ENCODE peak calls at places on chromosomes 2 and 18, in seven cellular contexts. B is adrenal gland, Q is tibial nerve, I is breast epithelium, S is A549, P is ovary, D is transverse colon. V is an unnamed sample.

GRCh38 chr2:111617804-111618576 is 266.0 kb downstream of the ANAPC1 start:
- DNase-seq in I (peak; percentile 18), P (no peak), D (no peak), B (peak; percentile 45), S (no peak), Q (peak; percentile 36), V (no peak)

GRCh38 chr2:239159476-239159911 is 241.3 kb downstream of the HDAC4 start:
- DNase-seq in S (no peak), B (no peak), D (peak; percentile 0), P (no peak), I (no peak), Q (no peak), V (no peak)

GRCh38 chr18:2420367-2420766 is 150.9 kb downstream of the METTL4 start:
- DNase-seq in S (no peak), B (no peak), I (no peak), Q (no peak), D (no peak), P (no peak), V (no peak)

GRCh38 chr18:63410792-63411191 is 11.5 kb downstream of the VPS4B start:
- DNase-seq in Q (no peak), S (no peak), D (no peak), I (no peak), B (no peak), P (no peak), V (no peak)

GRCh38 chr2:120818441-120818920 is 82.8 kb downstream of the GLI2 start:
- DNase-seq in Q (no peak), I (no peak), D (peak; percentile 53), B (peak; percentile 81), S (peak; percentile 31), P (peak; percentile 85), V (no peak)

GRCh38 chr2:137729305-137729704 is 235.0 kb upstream of the HNMT start:
- DNase-seq in P (no peak), Q (no peak), B (no peak), S (no peak), D (no peak), I (no peak), V (no peak)

GRCh38 chr2:30503007-30503691 is 56.1 kb downstream of the LCLAT1 start:
- DNase-seq in D (no peak), Q (no peak), S (no peak), P (no peak), B (no peak), I (no peak), V (no peak)

GRCh38 chr2:23791030-23791429 is 135.9 kb downstream of the ATAD2B start:
- DNase-seq in S (no peak), Q (no peak), P (no peak), D (no peak), I (no peak), B (no peak), V (no peak)

GRCh38 chr2:105344704-105345345 is 7.5 kb downstream of the C2orf49 start:
- DNase-seq in Q (no peak), B (no peak), S (peak; percentile 18), I (no peak), D (no peak), P (no peak), V (no peak)

GRCh38 chr18:45783097-45784075 is 42.1 kb upstream of the SIGLEC15 start:
- DNase-seq in I (no peak), Q (no peak), P (no peak), S (no peak), B (no peak), D (no peak), V (no peak)

GRCh38 chr18:79478484-79479113 is 82.9 kb downstream of the NFATC1 start:
- DNase-seq in S (no peak), P (peak; percentile 30), Q (no peak), B (no peak), I (no peak), D (no peak), V (no peak)

GRCh38 chr2:45596761-45597160 is 14.3 kb downstream of the SRBD1 start:
- DNase-seq in B (no peak), Q (no peak), P (no peak), D (no peak), S (no peak), I (no peak), V (no peak)
- TF ChIP-seq POLR2A in B (no peak), Q (no peak), P (no peak), D (no peak), S (no peak), I (no peak), V (no peak)

DNA sequence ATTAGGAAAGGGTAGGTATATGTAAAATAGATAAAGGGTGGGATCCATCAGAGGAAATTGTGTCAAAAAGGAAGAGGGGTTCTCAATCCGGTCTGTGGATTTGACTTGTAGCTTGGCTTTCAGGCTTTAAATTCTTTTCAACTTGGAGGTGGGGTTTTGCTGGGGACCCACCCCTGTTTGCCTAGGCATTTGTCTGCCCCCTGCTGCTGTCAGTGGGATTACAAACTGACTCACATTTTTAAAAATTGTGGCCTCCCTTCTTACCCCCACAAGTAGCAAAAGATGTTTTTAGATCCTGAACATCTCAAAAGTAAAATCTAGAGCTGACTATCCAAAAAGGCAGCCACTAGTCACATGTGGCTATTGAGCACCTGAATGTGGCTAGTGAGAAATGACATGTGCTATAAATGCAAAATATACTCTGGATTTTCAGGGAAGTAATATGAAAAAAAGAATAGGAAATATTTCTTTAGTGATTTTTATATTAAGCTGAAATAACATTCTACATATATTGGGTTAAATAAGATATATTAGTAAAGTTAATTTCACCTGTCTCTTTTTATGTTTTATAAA is 178.9 kb downstream of the GFPT1 start:
- DNase-seq in I (no peak), Q (no peak), P (no peak), B (no peak), D (no peak), S (no peak), V (no peak)
- TF ChIP-seq CTCF in I (no peak), Q (no peak), P (no peak), B (no peak), D (no peak), S (peak; percentile 16), V (no peak)

DNA sequence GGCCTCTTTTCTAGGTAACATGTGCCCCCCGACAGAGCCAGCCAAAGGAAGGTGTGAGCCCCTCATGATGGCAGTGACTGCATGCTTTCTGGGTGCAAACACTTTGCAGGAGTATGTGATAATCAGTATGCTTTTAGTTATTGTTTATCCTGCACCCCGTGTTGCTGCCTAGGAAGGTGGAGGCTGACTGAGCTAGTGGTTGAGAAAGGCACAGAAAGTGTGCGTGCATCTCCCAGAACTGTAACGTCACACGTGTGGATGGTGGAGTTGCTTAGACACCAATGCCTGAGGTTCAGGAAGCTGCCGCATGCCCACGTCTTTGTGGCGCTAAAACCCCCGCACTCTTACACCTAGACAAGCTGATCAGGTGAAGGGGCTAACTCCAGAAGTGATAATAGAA is 580 bp downstream of the MC2R start:
- DNase-seq in I (no peak), Q (no peak), D (no peak), P (no peak), S (no peak), B (peak; percentile 60), V (no peak)
- TF ChIP-seq POLR2A in I (no peak), Q (no peak), D (no peak), P (no peak), S (no peak), B (no peak), V (no peak)

GRCh38 chr2:10787176-10787968 is 25.2 kb downstream of the PDIA6 start:
- DNase-seq in B (peak; percentile 36), S (no peak), P (no peak), D (peak; percentile 39), I (no peak), Q (no peak), V (no peak)
- TF ChIP-seq CTCF in B (no peak), S (peak; percentile 35), P (no peak), D (no peak), I (no peak), Q (no peak), V (no peak)

DNA sequence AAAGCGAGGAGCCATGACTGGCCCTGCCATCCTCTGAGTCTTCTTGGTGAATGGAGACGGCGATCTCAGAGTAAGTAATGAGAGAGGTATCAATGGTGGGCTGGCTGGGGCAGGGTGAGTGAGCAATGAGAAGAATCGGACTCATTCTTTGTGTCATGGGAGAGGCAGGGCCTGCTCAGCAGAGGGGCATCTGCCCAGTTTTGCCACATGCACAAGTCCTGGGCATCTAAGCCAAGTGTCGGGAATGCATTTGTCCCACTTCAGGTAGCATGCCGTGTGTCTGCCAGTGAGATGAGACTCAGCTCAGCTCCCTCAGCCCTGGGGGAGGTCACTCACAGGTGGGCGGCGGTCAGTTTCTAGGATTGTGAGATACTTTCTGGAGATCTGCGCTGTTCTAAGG is 791.0 kb upstream of the RAB6C start:
- DNase-seq in I (no peak), D (no peak), P (no peak), B (no peak), S (no peak), Q (no peak), V (no peak)
- TF ChIP-seq POLR2A in I (no peak), D (no peak), P (no peak), B (no peak), S (no peak), Q (no peak), V (no peak)

DNA sequence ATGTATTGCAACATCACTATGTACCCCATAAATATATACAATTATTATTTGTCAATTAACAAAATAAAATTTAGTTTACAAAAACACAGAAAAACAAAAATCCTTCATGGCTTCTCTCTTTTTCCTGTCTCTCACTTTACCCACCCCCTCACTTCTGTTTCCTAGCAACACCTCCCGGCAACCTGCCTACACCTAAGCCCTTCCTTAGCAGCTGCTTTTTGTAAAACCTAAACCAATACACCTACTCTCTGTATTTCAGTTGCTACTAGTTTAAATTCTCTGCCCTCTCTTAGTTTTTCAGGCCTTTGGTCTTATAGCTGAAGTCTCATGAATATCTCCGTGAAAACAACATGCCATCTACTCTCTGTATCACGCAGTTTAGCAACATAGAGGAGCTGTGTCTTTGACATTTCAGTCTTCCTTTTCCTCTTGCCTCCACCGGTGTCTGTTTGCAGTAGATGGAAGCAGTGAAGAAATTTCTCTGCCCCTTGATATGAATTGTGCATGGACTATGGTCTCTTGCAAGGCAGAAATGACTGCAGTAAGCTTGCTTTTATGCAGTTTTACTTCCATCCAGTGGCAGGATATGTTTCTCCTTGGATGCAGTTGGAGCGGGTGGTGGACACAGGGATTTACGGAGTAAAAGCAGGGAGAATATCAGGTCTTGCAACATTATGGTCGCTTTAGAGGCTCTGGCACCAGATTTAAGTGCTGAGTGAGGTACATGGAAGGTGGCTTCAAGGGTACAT is 42.0 kb upstream of the ZDBF2 start:
- DNase-seq in P (no peak), S (no peak), Q (no peak), D (no peak), I (no peak), B (no peak), V (no peak)
- TF ChIP-seq CTCF in P (no peak), S (no peak), Q (no peak), D (no peak), I (no peak), B (no peak), V (no peak)

GRCh38 chr2:218895326-218895725 is 14.7 kb downstream of the WNT10A start:
- DNase-seq in I (no peak), P (no peak), D (no peak), B (no peak), S (no peak), Q (no peak), V (no peak)
- TF ChIP-seq POLR2A in I (no peak), P (no peak), D (no peak), B (no peak), S (no peak), Q (no peak), V (no peak)

GRCh38 chr2:6866239-6866745 is 585 bp upstream of the CMPK2 start:
- DNase-seq in Q (no peak), B (peak; percentile 46), S (peak; percentile 44), I (no peak), D (peak; percentile 42), P (peak; percentile 41), V (no peak)
- TF ChIP-seq CTCF in Q (no peak), B (peak; percentile 56), S (peak; percentile 51), I (no peak), D (peak; percentile 30), P (peak; percentile 12), V (no peak)